ENCODE peak calls at places on chromosome 4, in six cellular contexts. M is IMR-90, Y is mesenchymal stem cell, F is neuronal stem cell, X is mesendoderm, I is H1. J is an unnamed sample.

GRCh38 chr4:139735381-139736256 is 70.0 kb downstream of the MGST2 start:
- DNase-seq in M (no peak), Y (peak; percentile 49), F (peak; percentile 59), X (peak; percentile 71), I (peak; percentile 66), J (peak; percentile 44)

GRCh38 chr4:25172964-25173917 is 13.0 kb upstream of the SEPSECS start:
- DNase-seq in M (peak; percentile 100), Y (peak; percentile 98), F (no peak), X (peak; percentile 92), I (no peak), J (no peak)

GRCh38 chr4:4524364-4524763 is 17.5 kb downstream of the STX18 start:
- DNase-seq in M (peak; percentile 11), Y (peak; percentile 76), F (no peak), X (peak; percentile 73), I (no peak), J (peak; percentile 54)

GRCh38 chr4:115851918-115852766 is 738.7 kb upstream of the NDST4 start:
- DNase-seq in M (no peak), Y (peak; percentile 64), F (peak; percentile 40), X (peak; percentile 87), I (peak; percentile 67), J (peak; percentile 73)

GRCh38 chr4:186537843-186538521 is 17.4 kb downstream of the MTNR1A start:
- DNase-seq in M (no peak), Y (no peak), F (no peak), X (peak; percentile 69), I (no peak), J (no peak)

GRCh38 chr4:187065396-187065795 is 341.7 kb upstream of the FAT1 start:
- DNase-seq in M (no peak), Y (no peak), F (no peak), X (no peak), I (no peak), J (no peak)

GRCh38 chr4:168865854-168866253 is 144.2 kb downstream of the CBR4 start:
- DNase-seq in M (no peak), Y (no peak), F (no peak), X (no peak), I (no peak), J (no peak)

GRCh38 chr4:183444953-183445543 is 612 bp downstream of the CDKN2AIP start:
- DNase-seq in M (no peak), Y (no peak), F (no peak), X (peak; percentile 53), I (no peak), J (no peak)

GRCh38 chr4:169996379-169997245 is 29.6 kb downstream of the MFAP3L start:
- DNase-seq in M (no peak), Y (no peak), F (no peak), X (no peak), I (no peak), J (no peak)

GRCh38 chr4:80185787-80186548 is 11.3 kb upstream of the PRDM8 start:
- DNase-seq in M (peak; percentile 35), Y (peak; percentile 29), F (no peak), X (peak; percentile 11), I (no peak), J (no peak)

GRCh38 chr4:80183196-80184052 is 13.9 kb upstream of the PRDM8 start:
- DNase-seq in M (no peak), Y (no peak), F (no peak), X (peak; percentile 18), I (no peak), J (peak; percentile 36)

GRCh38 chr4:80182237-80182866 is 15.0 kb upstream of the PRDM8 start:
- DNase-seq in M (no peak), Y (no peak), F (no peak), X (peak; percentile 40), I (no peak), J (no peak)

GRCh38 chr4:80184791-80185756 is 12.2 kb upstream of the PRDM8 start:
- DNase-seq in M (no peak), Y (peak; percentile 42), F (no peak), X (peak; percentile 8), I (peak; percentile 64), J (peak; percentile 63)

GRCh38 chr4:80184053-80184790 is 13.1 kb upstream of the PRDM8 start:
- DNase-seq in M (peak; percentile 82), Y (peak; percentile 84), F (peak; percentile 82), X (peak; percentile 90), I (peak; percentile 99), J (peak; percentile 94)
- H3K9ac ChIP-seq in M (peak overlapping the region; percentile 95), Y (peak overlapping the region; percentile 97), F (peak overlapping the region; percentile 73), X (peak overlapping the region; percentile 53), I (no peak overlapping the region), J (no peak overlapping the region)

GRCh38 chr4:1655676-1656075 is 28.4 kb downstream of the FAM53A start:
- DNase-seq in M (no peak), Y (no peak), F (no peak), X (no peak), I (no peak), J (no peak)
- H2BK15ac ChIP-seq in M (no peak overlapping the region), Y (no peak overlapping the region), F (no peak overlapping the region), X (no peak overlapping the region), I (no peak overlapping the region), J (no peak overlapping the region)

GRCh38 chr4:56757821-56758400 is 63.6 kb downstream of the SPINK2 start:
- DNase-seq in M (peak; percentile 94), Y (peak; percentile 98), F (peak; percentile 41), X (peak; percentile 99), I (peak; percentile 55), J (peak; percentile 89)

GRCh38 chr4:56752985-56753384 is 68.5 kb downstream of the SPINK2 start:
- DNase-seq in M (no peak), Y (no peak), F (no peak), X (peak; percentile 26), I (no peak), J (no peak)

GRCh38 chr4:56755901-56756300 is 65.6 kb downstream of the SPINK2 start:
- DNase-seq in M (no peak), Y (peak; percentile 63), F (no peak), X (peak; percentile 30), I (no peak), J (no peak)

GRCh38 chr4:56760194-56760593 is 61.3 kb downstream of the SPINK2 start:
- DNase-seq in M (no peak), Y (no peak), F (no peak), X (no peak), I (no peak), J (no peak)

DNA sequence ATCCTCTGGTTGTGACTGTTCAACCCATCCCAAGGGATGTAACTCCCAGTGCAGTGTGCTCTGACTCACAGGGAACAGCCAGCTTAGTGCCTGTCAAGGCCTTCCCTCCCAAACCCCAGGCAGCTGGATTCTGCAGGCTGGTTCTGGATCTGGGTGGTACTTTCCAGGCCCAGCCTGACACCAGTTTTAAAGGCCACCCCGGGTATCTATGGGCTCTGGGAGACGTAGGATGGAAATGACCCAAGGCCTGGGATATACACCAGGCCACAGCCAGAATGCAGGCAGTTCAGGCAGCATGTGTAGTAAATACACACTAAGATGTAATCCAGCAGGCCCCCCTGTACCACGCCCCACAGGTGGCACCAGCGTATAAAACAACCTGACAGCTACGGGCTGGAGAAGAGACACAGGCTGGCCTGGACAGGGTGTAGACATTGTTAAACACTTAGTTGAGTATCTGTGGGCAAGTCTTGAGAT is 64.2 kb downstream of the SPINK2 start:
- DNase-seq in M (peak; percentile 75), Y (peak; percentile 89), F (no peak), X (peak; percentile 68), I (no peak), J (no peak)
- H3K9ac ChIP-seq in M (peak overlapping the region; percentile 10), Y (peak overlapping the region; percentile 82), F (no peak overlapping the region), X (peak overlapping the region; percentile 16), I (no peak overlapping the region), J (no peak overlapping the region)

GRCh38 chr4:147991543-147992295 is 259.8 kb downstream of the ARHGAP10 start:
- DNase-seq in M (no peak), Y (no peak), F (peak; percentile 41), X (no peak), I (no peak), J (no peak)
- H2BK15ac ChIP-seq in M (no peak overlapping the region), Y (no peak overlapping the region), F (no peak overlapping the region), X (no peak overlapping the region), I (peak overlapping the region; percentile 50), J (no peak overlapping the region)

DNA sequence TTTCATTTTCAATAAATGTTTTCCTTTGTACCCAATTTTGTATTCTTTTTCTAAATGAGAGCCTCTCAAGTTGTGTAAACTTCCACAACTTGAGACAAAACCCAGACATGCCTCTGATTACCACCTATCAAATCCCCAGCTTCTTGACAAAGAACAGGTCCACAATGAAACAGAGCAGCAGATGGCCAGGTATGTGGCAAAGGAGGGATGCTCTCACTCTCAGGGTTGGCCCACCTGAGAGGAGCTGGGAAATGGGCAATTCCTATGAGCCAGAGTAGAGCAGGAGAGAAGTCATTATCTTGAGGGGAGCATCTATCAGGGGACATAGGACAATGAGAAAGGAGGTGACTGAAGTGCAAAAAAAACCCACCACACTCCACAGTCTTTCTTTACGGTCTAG is 273.5 kb upstream of the FAM241A start:
- DNase-seq in M (no peak), Y (no peak), F (no peak), X (peak; percentile 36), I (no peak), J (no peak)
- H3K9ac ChIP-seq in M (no peak overlapping the region), Y (no peak overlapping the region), F (no peak overlapping the region), X (no peak overlapping the region), I (no peak overlapping the region), J (no peak overlapping the region)

J was measured in H9.